ENCODE peak calls at places on chromosomes 3 and 15, in five cellular contexts. E, X, O, H and K are unnamed samples.

GRCh38 chr15:43941071-43941470 is 114.3 kb downstream of the WDR76 start:
- DNase-seq in E (no peak), X (no peak), O (no peak), H (no peak), K (no peak)

GRCh38 chr3:99871231-99871898 is 53.7 kb downstream of the CMSS1 start:
- DNase-seq in E (no peak), X (no peak), O (no peak), H (no peak), K (no peak)

GRCh38 chr3:118548434-118548833 is 486.2 kb downstream of the IGSF11 start:
- DNase-seq in E (no peak), X (no peak), O (no peak), H (no peak), K (no peak)

GRCh38 chr15:84582583-84583157 is 18.1 kb upstream of the ZSCAN2 start:
- DNase-seq in E (no peak), X (no peak), O (no peak), H (no peak), K (no peak)

GRCh38 chr3:20935791-20936190 is 749.8 kb upstream of the SGO1 start:
- DNase-seq in E (no peak), X (no peak), O (no peak), H (no peak), K (no peak)

GRCh38 chr3:53162672-53163458 is 1.9 kb downstream of the PRKCD start:
- DNase-seq in E (no peak), X (no peak), O (no peak), H (peak), K (no peak)

GRCh38 chr3:178439504-178439903 is 96.7 kb upstream of the KCNMB2 start:
- DNase-seq in E (no peak), X (no peak), O (peak), H (no peak), K (no peak)

GRCh38 chr15:52834379-52834778 is 44.2 kb upstream of the ONECUT1 start:
- DNase-seq in E (no peak), X (no peak), O (no peak), H (no peak), K (no peak)

GRCh38 chr15:93943607-93944006 is 287.8 kb upstream of the MCTP2 start:
- DNase-seq in E (no peak), X (no peak), O (no peak), H (no peak), K (no peak)

GRCh38 chr3:40975711-40976121 is 223.6 kb upstream of the CTNNB1 start:
- DNase-seq in E (no peak), X (no peak), O (peak), H (no peak), K (no peak)

GRCh38 chr3:151016421-151016820 is 43.9 kb upstream of the CLRN1 start:
- DNase-seq in E (no peak), X (no peak), O (no peak), H (no peak), K (no peak)

GRCh38 chr3:17800232-17800631 is 57.8 kb upstream of the TBC1D5 start:
- DNase-seq in E (no peak), X (no peak), O (peak), H (no peak), K (no peak)

GRCh38 chr15:69394556-69395282 is 19.4 kb upstream of the KIF23 start:
- DNase-seq in E (peak), X (peak), O (peak), H (peak), K (no peak)

GRCh38 chr3:35965908-35966307 is 326.6 kb downstream of the ARPP21 start:
- DNase-seq in E (no peak), X (peak), O (no peak), H (no peak), K (no peak)

GRCh38 chr15:47331796-47332480 is 385.4 kb upstream of the SEMA6D start:
- DNase-seq in E (no peak), X (peak), O (no peak), H (no peak), K (no peak)

GRCh38 chr3:187630421-187630820 is 39.8 kb downstream of the SST start:
- DNase-seq in E (no peak), X (no peak), O (no peak), H (no peak), K (no peak)

GRCh38 chr15:50353251-50353998 is 1.6 kb downstream of the GABPB1 start:
- DNase-seq in E (no peak), X (no peak), O (peak), H (no peak), K (no peak)